ENCODE peak calls at places on chromosomes 12 and 14, in seven cellular contexts. N is fibroblast of lung, Z is pancreas, S is neural progenitor cell, L is sigmoid colon, M is brain microvascular endothelial cell, A is HCT116. X is an unnamed sample.

GRCh38 chr12:3231399-3231876 is 154.3 kb downstream of the TSPAN9 start:
- DNase-seq in N (no peak), Z (no peak), S (peak; percentile 73), L (no peak), M (no peak), A (no peak), X (no peak)

GRCh38 chr14:54166049-54166950 is 209.7 kb upstream of the BMP4 start:
- DNase-seq in N (no peak), Z (no peak), S (no peak), L (no peak), M (no peak), A (no peak), X (peak; percentile 14)

GRCh38 chr12:12975322-12976077 is 23.5 kb upstream of the GPRC5D start:
- DNase-seq in N (peak; percentile 51), Z (no peak), S (peak; percentile 54), L (no peak), M (peak; percentile 50), A (peak; percentile 29), X (peak; percentile 41)

GRCh38 chr12:11885261-11886038 is 185.3 kb upstream of the BCL2L14 start:
- DNase-seq in N (peak; percentile 47), Z (peak; percentile 42), S (no peak), L (no peak), M (peak; percentile 69), A (no peak), X (no peak)

GRCh38 chr14:55451398-55451797 is 11.0 kb upstream of the TBPL2 start:
- DNase-seq in N (no peak), Z (no peak), S (no peak), L (no peak), M (no peak), A (no peak), X (peak; percentile 23)

GRCh38 chr12:98870521-98870920 is 225.4 kb downstream of the APAF1 start:
- DNase-seq in N (no peak), Z (no peak), S (peak; percentile 41), L (no peak), M (no peak), A (no peak), X (no peak)

GRCh38 chr14:33589334-33589733 is 361.5 kb downstream of the EGLN3 start:
- DNase-seq in N (peak; percentile 83), Z (peak; percentile 50), S (no peak), L (no peak), M (peak; percentile 71), A (no peak), X (peak; percentile 34)

GRCh38 chr12:63103489-63104131 is 47.4 kb downstream of the AVPR1A start:
- DNase-seq in N (peak; percentile 31), Z (no peak), S (peak; percentile 43), L (no peak), M (no peak), A (peak; percentile 16), X (no peak)

GRCh38 chr12:46787496-46788055 is 38.2 kb downstream of the SLC38A4 start:
- DNase-seq in N (no peak), Z (no peak), S (no peak), L (no peak), M (no peak), A (no peak), X (no peak)

GRCh38 chr12:64385468-64385867 is 5.1 kb downstream of the C12orf56 start:
- DNase-seq in N (no peak), Z (no peak), S (no peak), L (no peak), M (peak; percentile 13), A (peak; percentile 47), X (peak; percentile 80)

GRCh38 chr12:69688496-69689427 is 10.3 kb downstream of the BEST3 start:
- DNase-seq in N (peak; percentile 84), Z (peak; percentile 2), S (peak; percentile 68), L (no peak), M (peak; percentile 96), A (peak; percentile 80), X (peak; percentile 99)

GRCh38 chr12:124213606-124214347 is 81.1 kb upstream of the RFLNA start:
- DNase-seq in N (no peak), Z (no peak), S (peak; percentile 28), L (no peak), M (no peak), A (no peak), X (no peak)

GRCh38 chr14:96256420-96256819 is 410 bp downstream of the BDKRB1 start:
- DNase-seq in N (peak; percentile 48), Z (no peak), S (no peak), L (no peak), M (no peak), A (no peak), X (no peak)

GRCh38 chr12:12922191-12922616 is 29.8 kb downstream of the GPRC5D start:
- DNase-seq in N (peak; percentile 61), Z (no peak), S (no peak), L (no peak), M (peak; percentile 76), A (no peak), X (no peak)

GRCh38 chr12:29070309-29070708 is 78.8 kb upstream of the FAR2 start:
- DNase-seq in N (no peak), Z (no peak), S (no peak), L (no peak), M (no peak), A (no peak), X (no peak)

GRCh38 chr14:31038521-31039166 is 12.5 kb upstream of the STRN3 start:
- DNase-seq in N (no peak), Z (no peak), S (no peak), L (no peak), M (no peak), A (peak; percentile 89), X (no peak)

GRCh38 chr14:66011855-66012254 is 474.3 kb upstream of the CCDC196 start:
- DNase-seq in N (no peak), Z (no peak), S (no peak), L (no peak), M (no peak), A (no peak), X (no peak)

GRCh38 chr14:66017960-66018359 is 468.2 kb upstream of the CCDC196 start:
- DNase-seq in N (no peak), Z (no peak), S (no peak), L (no peak), M (no peak), A (no peak), X (no peak)

GRCh38 chr14:66010695-66011094 is 475.5 kb upstream of the CCDC196 start:
- DNase-seq in N (no peak), Z (no peak), S (no peak), L (no peak), M (no peak), A (no peak), X (no peak)

GRCh38 chr14:66015046-66015780 is 471.0 kb upstream of the CCDC196 start:
- DNase-seq in N (no peak), Z (no peak), S (no peak), L (no peak), M (no peak), A (no peak), X (no peak)
- H3K36me3 ChIP-seq in N (no peaks in the 10 kb centered on the region), Z (no peaks in the 10 kb centered on the region), S (no peaks in the 10 kb centered on the region), L (no peaks in the 10 kb centered on the region), M (no peaks in the 10 kb centered on the region), A (no peaks in the 10 kb centered on the region), X (no peaks in the 10 kb centered on the region)

GRCh38 chr12:50620050-50620974 is 115.5 kb downstream of the DIP2B start:
- DNase-seq in N (peak; percentile 85), Z (no peak), S (peak; percentile 55), L (no peak), M (peak; percentile 94), A (no peak), X (peak; percentile 77)

GRCh38 chr12:50619610-50619958 is 114.8 kb downstream of the DIP2B start:
- DNase-seq in N (no peak), Z (no peak), S (no peak), L (no peak), M (no peak), A (no peak), X (no peak)

GRCh38 chr12:50618864-50619609 is 114.3 kb downstream of the DIP2B start:
- DNase-seq in N (peak; percentile 45), Z (no peak), S (no peak), L (no peak), M (peak; percentile 13), A (peak; percentile 66), X (no peak)

GRCh38 chr12:50620975-50621360 is 116.2 kb downstream of the DIP2B start:
- DNase-seq in N (no peak), Z (no peak), S (no peak), L (no peak), M (no peak), A (no peak), X (no peak)

DNA sequence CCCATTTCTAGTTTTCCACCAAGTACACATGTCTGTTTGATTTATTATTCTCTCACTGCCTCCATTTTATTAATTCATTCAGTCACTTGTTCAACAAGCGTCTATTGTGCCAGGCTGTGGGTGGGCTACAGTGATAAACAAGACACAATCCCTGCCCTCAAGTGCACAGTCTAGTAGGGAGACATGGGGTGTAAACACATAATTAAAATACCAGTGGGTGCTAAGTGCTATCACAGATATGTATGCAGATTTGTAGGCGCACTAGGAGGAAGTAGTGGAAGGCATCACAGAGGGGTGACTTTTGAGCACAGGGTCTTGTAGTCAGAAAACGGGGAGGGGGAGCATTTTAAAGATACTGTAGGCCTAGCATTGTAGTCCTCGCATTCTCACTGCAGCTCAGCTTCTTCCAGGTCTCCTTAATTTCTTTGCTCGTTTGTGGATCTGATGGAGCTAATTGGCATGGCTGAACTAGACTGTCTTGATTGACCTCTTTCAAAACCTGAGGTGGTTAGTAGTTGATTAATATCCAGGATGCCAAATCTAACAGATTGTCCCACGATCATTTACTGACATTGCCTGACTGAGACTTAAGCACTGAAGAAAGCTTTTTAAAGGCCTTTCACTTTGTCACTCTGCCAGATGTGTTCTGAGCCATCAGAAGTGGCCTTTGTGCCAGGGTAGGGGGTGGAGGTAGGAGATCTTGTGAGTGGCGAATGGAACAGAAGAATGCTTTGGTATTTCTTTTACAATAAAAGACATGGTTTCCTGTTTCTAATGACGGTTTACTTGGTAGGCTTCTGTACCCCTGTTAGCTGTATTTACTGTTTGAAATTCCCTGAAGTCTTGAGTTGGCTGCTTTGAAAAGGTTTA is 116.9 kb downstream of the DIP2B start:
- DNase-seq in N (no peak), Z (peak; percentile 12), S (peak; percentile 73), L (no peak), M (no peak), A (no peak), X (no peak)
- H3K4me3 ChIP-seq in N (no peak overlapping the region), Z (no peak overlapping the region), S (peak overlapping the region; percentile 29), L (no peak overlapping the region), M (no peak overlapping the region), A (no peak overlapping the region), X (no peak overlapping the region)

DNA sequence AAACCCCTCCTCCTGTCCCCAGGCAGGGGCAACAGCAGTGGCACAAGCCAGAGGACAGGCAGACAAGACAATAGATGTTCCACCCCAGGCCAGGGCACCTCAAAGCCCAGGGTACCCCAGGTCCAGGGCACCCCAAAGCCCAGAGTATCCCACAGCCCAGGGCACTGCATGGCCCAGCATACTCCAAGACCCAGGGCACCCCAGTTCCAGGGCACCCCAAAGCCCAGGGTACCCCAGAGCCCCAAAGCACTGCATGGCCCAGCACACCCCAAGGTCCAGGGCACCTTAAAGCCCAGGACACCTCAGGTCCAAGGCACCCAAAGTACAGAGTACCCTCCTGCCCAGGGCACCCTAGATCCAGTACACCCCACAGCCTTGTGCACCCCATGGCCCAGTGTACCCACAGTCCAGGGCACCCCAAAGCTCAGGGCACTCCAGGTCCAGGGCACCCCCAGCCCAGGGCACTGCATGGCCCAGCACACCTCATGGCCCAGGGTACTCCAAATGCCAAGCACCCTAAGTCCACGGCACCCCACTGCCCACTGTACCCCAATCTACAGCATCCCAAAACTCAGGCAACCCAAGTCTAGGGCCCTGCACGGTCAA is 6.1 kb downstream of the JAG2 start:
- DNase-seq in N (no peak), Z (no peak), S (no peak), L (no peak), M (no peak), A (no peak), X (no peak)
- H3K27me3 ChIP-seq in N (peaks cover 6% of the 10 kb centered on the region), Z (no peaks in the 10 kb centered on the region), S (peaks cover 18% of the 10 kb centered on the region), L (peaks cover 32% of the 10 kb centered on the region), M (peaks cover 3% of the 10 kb centered on the region), A (no peaks in the 10 kb centered on the region), X (no peaks in the 10 kb centered on the region)

GRCh38 chr14:93348292-93348691 is 1.3 kb downstream of the COX8C start:
- DNase-seq in N (no peak), Z (no peak), S (no peak), L (no peak), M (no peak), A (no peak), X (no peak)
- H3K36me3 ChIP-seq in N (no peaks in the 10 kb centered on the region), Z (no peaks in the 10 kb centered on the region), S (peaks cover 7% of the 10 kb centered on the region), L (no peaks in the 10 kb centered on the region), M (no peaks in the 10 kb centered on the region), A (no peaks in the 10 kb centered on the region), X (no peaks in the 10 kb centered on the region)